ENCODE peak calls at places on chromosomes 4 and X, in four cellular contexts. One of them, this sample, is unnamed.

GRCh38 chrX:39150210-39150609 is 349.0 kb downstream of the MID1IP1 start:
- DNase-seq in HepG2: no peak
- DNase-seq in GM12878: no peak
- DNase-seq in H1: no peak
- DNase-seq in this sample: no peak

GRCh38 chr4:108129226-108129625 is 39.5 kb downstream of the LEF1 start:
- DNase-seq in GM12878: no peak
- DNase-seq in H1: no peak
- DNase-seq in HepG2: no peak
- DNase-seq in this sample: no peak

GRCh38 chr4:14862881-14863280 is 139.4 kb upstream of the CPEB2 start:
- DNase-seq in GM12878: no peak
- DNase-seq in H1: no peak
- DNase-seq in HepG2: no peak
- DNase-seq in this sample: peak

GRCh38 chr4:688695-689497 is at the start of gene SLC49A3:
- DNase-seq in H1: peak
- DNase-seq in GM12878: no peak
- DNase-seq in HepG2: no peak
- DNase-seq in this sample: no peak

GRCh38 chrX:70504772-70505450 is 60.3 kb downstream of the DLG3 start:
- DNase-seq in GM12878: no peak
- DNase-seq in H1: no peak
- DNase-seq in HepG2: no peak
- DNase-seq in this sample: no peak

GRCh38 chrX:18424482-18425198 is 768 bp upstream of the CDKL5 start:
- DNase-seq in GM12878: no peak
- DNase-seq in H1: no peak
- DNase-seq in HepG2: no peak
- DNase-seq in this sample: no peak

GRCh38 chrX:84186603-84187358 is 1.2 kb downstream of the RPS6KA6 start:
- DNase-seq in GM12878: no peak
- DNase-seq in H1: peak
- DNase-seq in HepG2: no peak
- DNase-seq in this sample: no peak

GRCh38 chr4:155478336-155478825 is 101.6 kb upstream of the MAP9 start:
- DNase-seq in GM12878: no peak
- DNase-seq in HepG2: no peak
- DNase-seq in H1: no peak
- DNase-seq in this sample: no peak

GRCh38 chr4:152221816-152222516 is 313.9 kb downstream of the FBXW7 start:
- DNase-seq in HepG2: no peak
- DNase-seq in GM12878: no peak
- DNase-seq in H1: no peak
- DNase-seq in this sample: no peak

GRCh38 chr4:152224223-152224622 is 311.7 kb downstream of the FBXW7 start:
- DNase-seq in GM12878: no peak
- DNase-seq in H1: no peak
- DNase-seq in HepG2: no peak
- DNase-seq in this sample: no peak

GRCh38 chr4:152225680-152226079 is 310.2 kb downstream of the FBXW7 start:
- DNase-seq in GM12878: no peak
- DNase-seq in H1: no peak
- DNase-seq in HepG2: no peak
- DNase-seq in this sample: no peak

GRCh38 chr4:152224872-152225420 is 310.9 kb downstream of the FBXW7 start:
- DNase-seq in GM12878: no peak
- DNase-seq in H1: no peak
- DNase-seq in HepG2: no peak
- DNase-seq in this sample: no peak

GRCh38 chr4:152223600-152223999 is 312.3 kb downstream of the FBXW7 start:
- DNase-seq in GM12878: no peak
- DNase-seq in HepG2: no peak
- DNase-seq in H1: no peak
- DNase-seq in this sample: no peak
- TF ChIP-seq RFX5 in GM12878: no peak
- TF ChIP-seq RFX5 in HepG2: no peak
- TF ChIP-seq RFX5 in H1: no peak
- TF ChIP-seq RFX5 in this sample: no peak

GRCh38 chr4:44446191-44446590 is 2.4 kb downstream of the KCTD8 start:
- DNase-seq in H1: no peak
- DNase-seq in HepG2: no peak
- DNase-seq in GM12878: no peak
- DNase-seq in this sample: no peak

GRCh38 chr4:44448548-44449443 is at the start of gene KCTD8:
- DNase-seq in HepG2: peak
- DNase-seq in GM12878: peak
- DNase-seq in H1: peak
- DNase-seq in this sample: peak

GRCh38 chr4:44447563-44448504 is 775 bp downstream of the KCTD8 start:
- DNase-seq in HepG2: no peak
- DNase-seq in GM12878: no peak
- DNase-seq in H1: peak
- DNase-seq in this sample: no peak

GRCh38 chr4:44446801-44447562 is 1.6 kb downstream of the KCTD8 start:
- DNase-seq in H1: peak
- DNase-seq in HepG2: no peak
- DNase-seq in GM12878: no peak
- DNase-seq in this sample: no peak
- TF ChIP-seq EZH2 in H1: no peak
- TF ChIP-seq EZH2 in HepG2: no peak
- TF ChIP-seq EZH2 in GM12878: no peak
- TF ChIP-seq EZH2 in this sample: no peak

GRCh38 chrX:51922561-51922960 is 29.1 kb downstream of the MAGED1 start:
- DNase-seq in HepG2: no peak
- DNase-seq in H1: no peak
- DNase-seq in GM12878: no peak
- DNase-seq in this sample: no peak
- TF ChIP-seq RFX5 in HepG2: no peak
- TF ChIP-seq RFX5 in H1: no peak
- TF ChIP-seq RFX5 in GM12878: no peak
- TF ChIP-seq RFX5 in this sample: no peak

DNA sequence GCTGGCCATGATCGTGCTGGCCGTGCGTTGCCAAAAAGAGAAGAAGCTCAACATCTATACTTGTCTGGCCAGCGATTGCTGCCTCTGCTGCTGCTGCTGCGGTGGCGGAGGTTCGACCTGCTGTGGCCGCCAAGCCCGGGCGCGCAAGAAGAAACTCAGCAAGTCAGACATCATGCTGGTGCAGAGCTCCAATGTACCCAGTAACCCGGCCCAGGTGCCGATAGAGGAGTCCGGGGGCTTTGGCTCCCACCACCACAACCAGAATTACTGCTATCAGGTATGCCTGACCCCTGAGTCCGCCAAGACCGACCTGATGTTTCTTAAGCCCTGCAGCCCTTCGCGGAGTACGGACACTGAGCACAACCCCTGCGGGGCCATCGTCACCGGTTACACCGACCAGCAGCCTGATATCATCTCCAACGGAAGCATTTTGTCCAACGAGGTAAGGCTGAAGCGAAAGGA is 3.3 kb downstream of the PCDH10 start:
- DNase-seq in H1: peak
- DNase-seq in GM12878: no peak
- DNase-seq in HepG2: no peak
- DNase-seq in this sample: no peak
- TF ChIP-seq EZH2 in H1: peak
- TF ChIP-seq EZH2 in GM12878: no peak
- TF ChIP-seq EZH2 in HepG2: no peak
- TF ChIP-seq EZH2 in this sample: no peak